ENCODE peak calls at places on chromosomes 6 and 20, in five cellular contexts. A is mammary epithelial cell, E is HepG2, M is lower leg skin, X is stomach. F is an unnamed sample.

GRCh38 chr6:62283828-62284411 is 2.1 kb downstream of the KHDRBS2 start:
- DNase-seq in A (no peak), M (no peak), E (peak), X (no peak), F (peak)

GRCh38 chr6:110216140-110216539 is 35.9 kb downstream of the CDC40 start:
- DNase-seq in E (no peak), M (no peak), X (no peak), A (no peak), F (no peak)

GRCh38 chr6:13527669-13528051 is 40.3 kb upstream of the GFOD1 start:
- DNase-seq in M (peak), X (no peak), E (no peak), A (no peak), F (no peak)

GRCh38 chr6:147770221-147770620 is 261.7 kb downstream of the SAMD5 start:
- DNase-seq in M (no peak), A (no peak), X (no peak), E (no peak), F (no peak)

GRCh38 chr6:403659-404655 is 12.4 kb downstream of the IRF4 start:
- DNase-seq in M (no peak), X (no peak), A (no peak), E (no peak), F (no peak)

GRCh38 chr20:58449703-58450138 is 60.7 kb downstream of the VAPB start:
- DNase-seq in A (no peak), E (no peak), M (no peak), X (no peak), F (no peak)

GRCh38 chr6:35370124-35370741 is 27.9 kb downstream of the PPARD start:
- DNase-seq in M (peak), E (peak), X (peak), A (peak), F (peak)

GRCh38 chr6:111711476-111711875 is 105.8 kb upstream of the TRAF3IP2 start:
- DNase-seq in A (no peak), X (peak), M (peak), E (no peak), F (no peak)

GRCh38 chr6:25392372-25392771 is 113.2 kb downstream of the CARMIL1 start:
- DNase-seq in M (no peak), A (no peak), X (no peak), E (no peak), F (no peak)

GRCh38 chr6:34300332-34300751 is 51.5 kb upstream of the SMIM29 start:
- DNase-seq in X (no peak), E (no peak), M (no peak), A (no peak), F (no peak)

GRCh38 chr6:39914239-39914638 is 20.0 kb downstream of the MOCS1 start:
- DNase-seq in X (no peak), M (no peak), E (no peak), A (no peak), F (no peak)

GRCh38 chr6:10684618-10685017 is 9.8 kb downstream of the C6orf52 start:
- DNase-seq in E (no peak), X (no peak), A (no peak), M (no peak), F (no peak)

GRCh38 chr6:15309611-15310283 is 63.9 kb downstream of the JARID2 start:
- DNase-seq in M (no peak), A (no peak), E (no peak), X (no peak), F (no peak)

GRCh38 chr6:150813993-150814359 is 51.5 kb upstream of the MTHFD1L start:
- DNase-seq in M (no peak), A (peak), E (peak), X (no peak), F (peak)

GRCh38 chr20:58169441-58169840 is 59.0 kb downstream of the ANKRD60 start:
- DNase-seq in A (no peak), X (no peak), M (no peak), E (no peak), F (peak)

GRCh38 chr6:31270788-31271640 is 878 bp downstream of the HLA-C start:
- DNase-seq in E (no peak), M (peak), A (peak), X (peak), F (peak)

GRCh38 chr20:4875578-4876067 is 125.7 kb downstream of the SLC23A2 start:
- DNase-seq in E (no peak), A (no peak), X (no peak), M (no peak), F (no peak)

GRCh38 chr20:36885355-36885754 is 9.4 kb downstream of the TLDC2 start:
- DNase-seq in E (no peak), A (no peak), M (no peak), X (no peak), F (no peak)

GRCh38 chr6:15268130-15268908 is 22.4 kb downstream of the JARID2 start:
- DNase-seq in A (no peak), X (no peak), E (no peak), M (no peak), F (no peak)

GRCh38 chr6:124961784-124962611 is at the start of gene RNF217:
- DNase-seq in A (peak), M (peak), X (peak), E (no peak), F (peak)

GRCh38 chr6:163001341-163001740 is 273.6 kb downstream of the PACRG start:
- DNase-seq in M (no peak), X (no peak), A (no peak), E (no peak), F (peak)

GRCh38 chr20:55953201-55953600 is 52.1 kb downstream of the CBLN4 start:
- DNase-seq in A (peak), X (no peak), E (no peak), M (no peak), F (no peak)

GRCh38 chr20:63394069-63394468 is 32.9 kb upstream of the CHRNA4 start:
- DNase-seq in M (no peak), E (no peak), A (no peak), X (no peak), F (no peak)

GRCh38 chr6:164195605-164196004 is 781.1 kb downstream of the QKI start:
- DNase-seq in M (no peak), A (no peak), E (no peak), X (no peak), F (no peak)

GRCh38 chr6:114055319-114055718 is 84.4 kb upstream of the HDAC2 start:
- DNase-seq in X (no peak), M (no peak), E (no peak), A (no peak), F (no peak)

GRCh38 chr20:24892931-24893330 is 56.1 kb upstream of the CST7 start:
- DNase-seq in A (no peak), X (no peak), E (no peak), M (no peak), F (no peak)

GRCh38 chr6:46263709-46264091 is 92.9 kb upstream of the ENPP5 start:
- DNase-seq in M (no peak), E (no peak), A (peak), X (no peak), F (peak)

GRCh38 chr6:166626177-166627038 is 643 bp downstream of the RPS6KA2 start:
- DNase-seq in A (peak), X (peak), M (peak), E (no peak), F (peak)

GRCh38 chr6:166498228-166498627 is 88.2 kb downstream of the RAMACL start:
- DNase-seq in X (no peak), M (no peak), E (no peak), A (no peak), F (no peak)

GRCh38 chr6:142833054-142833453 is 111.9 kb downstream of the HIVEP2 start:
- DNase-seq in E (no peak), X (no peak), M (no peak), A (peak), F (peak)

GRCh38 chr6:127186889-127187288 is 68.4 kb downstream of the RSPO3 start:
- DNase-seq in E (peak), M (peak), X (peak), A (peak), F (no peak)

GRCh38 chr6:14734416-14735340 is 511.2 kb upstream of the JARID2 start:
- DNase-seq in E (no peak), M (no peak), X (no peak), A (peak), F (peak)

GRCh38 chr20:1676650-1677049 is 19.1 kb upstream of the SIRPG start:
- DNase-seq in M (no peak), A (no peak), X (no peak), E (no peak), F (no peak)

GRCh38 chr6:23600118-23600517 is 525.9 kb upstream of the NRSN1 start:
- DNase-seq in X (no peak), M (no peak), E (no peak), A (no peak), F (no peak)

GRCh38 chr6:87791982-87792381 is 89.9 kb upstream of the AKIRIN2 start:
- DNase-seq in X (no peak), A (no peak), M (no peak), E (no peak), F (no peak)

GRCh38 chr6:127878115-127878514 is 22.7 kb downstream of the THEMIS start:
- DNase-seq in X (no peak), E (no peak), M (no peak), A (no peak), F (no peak)

GRCh38 chr6:128363424-128363823 is 157.0 kb downstream of the PTPRK start:
- DNase-seq in X (no peak), M (no peak), E (no peak), A (peak), F (no peak)

GRCh38 chr6:53095716-53096115 is 30.5 kb downstream of the FBXO9 start:
- DNase-seq in A (no peak), M (no peak), E (no peak), X (no peak), F (no peak)

GRCh38 chr6:73929421-73929820 is 233.4 kb downstream of the CD109 start:
- DNase-seq in X (no peak), A (peak), M (no peak), E (no peak), F (no peak)

DNA sequence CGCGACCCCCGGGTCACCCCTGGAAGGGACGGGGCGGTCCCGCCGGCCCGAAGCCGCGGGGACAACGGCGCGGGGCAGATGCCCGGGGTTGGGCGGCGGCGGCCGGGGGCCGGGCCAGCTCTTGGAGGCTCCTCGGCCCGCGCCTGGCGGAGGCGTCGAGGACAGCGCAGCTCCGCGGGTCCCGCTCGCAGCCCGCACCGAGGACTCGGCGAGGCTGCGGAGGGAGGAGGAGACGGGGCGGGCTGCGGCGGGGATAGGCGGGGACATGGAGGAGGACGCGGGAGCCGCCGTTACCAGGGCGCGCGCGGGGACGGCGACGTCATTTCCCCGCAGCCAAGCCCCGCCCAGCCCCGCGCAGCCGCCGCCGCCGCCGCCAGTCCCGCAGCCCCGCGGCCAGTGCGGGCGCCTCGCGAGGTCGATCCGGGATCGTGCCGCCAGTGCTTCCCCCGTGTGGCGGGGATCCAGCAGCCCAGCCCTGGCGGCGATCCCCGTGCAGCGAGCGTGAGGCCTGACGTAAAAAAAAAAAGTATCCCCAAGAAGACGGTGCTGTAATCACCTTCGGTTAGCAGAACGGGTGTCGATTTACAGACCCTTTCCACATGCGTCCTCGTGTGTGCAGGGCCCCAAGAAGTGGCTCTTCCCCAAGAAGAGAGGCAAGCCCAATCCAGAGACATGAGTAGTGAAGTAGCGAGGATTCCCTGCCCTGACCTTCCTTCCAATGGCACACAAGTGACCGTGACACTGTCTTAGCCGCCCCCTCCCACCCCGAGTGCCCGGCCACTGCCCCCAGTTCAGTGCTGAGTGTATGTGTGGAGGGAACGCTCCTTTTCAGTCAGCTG is at the start of gene FAM184A:
- DNase-seq in E (peak), X (peak), M (peak), A (peak), F (peak)
- TF ChIP-seq CTCF in E (peak), X (no peak), M (no peak), A (peak), F (peak)

DNA sequence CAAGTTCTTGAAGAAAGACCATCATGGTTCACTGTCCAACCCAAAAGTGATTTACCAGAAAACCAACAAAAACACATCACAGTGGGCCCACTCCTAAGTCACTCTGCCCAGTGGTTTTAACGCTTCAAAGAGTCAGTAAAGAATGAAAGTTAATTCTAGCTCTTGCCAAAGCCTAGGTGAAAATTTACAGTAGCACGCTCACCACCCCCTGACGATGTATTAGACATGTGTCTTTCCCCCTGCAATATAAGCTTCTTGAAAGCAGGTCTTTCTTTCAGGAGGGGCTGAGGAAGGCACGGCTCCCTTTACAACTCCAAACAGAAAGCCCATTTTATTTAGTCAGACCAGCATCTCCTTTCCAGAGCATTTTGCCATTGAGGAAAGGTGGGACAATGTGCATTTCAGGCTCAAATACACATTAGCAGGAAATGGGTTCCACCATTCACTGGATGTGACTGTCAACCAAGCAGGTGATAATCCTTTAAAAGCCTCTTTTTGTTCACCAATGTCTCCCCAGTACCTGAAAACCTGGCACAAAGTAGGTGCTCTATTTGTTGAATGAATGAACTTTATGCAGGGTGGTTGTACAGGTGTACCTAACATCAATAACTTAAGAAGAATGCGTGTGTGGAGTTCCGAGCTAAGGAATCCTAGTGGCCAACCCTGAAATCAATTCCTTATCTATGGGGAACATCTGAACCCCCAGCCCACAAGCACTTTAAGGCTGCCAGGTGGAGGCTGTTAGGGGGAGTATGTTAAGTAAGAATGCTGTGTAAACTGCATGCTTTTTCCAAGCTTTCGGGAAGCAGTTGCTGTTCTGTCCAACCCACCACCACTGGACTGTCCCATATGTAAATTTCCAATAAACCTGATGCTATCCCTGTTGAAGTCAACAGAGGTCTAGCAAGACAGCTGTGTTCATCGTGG is 11.4 kb downstream of the EZR start:
- DNase-seq in M (peak), E (no peak), X (peak), A (no peak), F (no peak)
- H3K4me3 ChIP-seq in M (no peak), E (no peak), X (no peak), A (no peak), F (no peak)

GRCh38 chr20:30487947-30488926 is 769.2 kb upstream of the DEFB115 start:
- DNase-seq in M (peak), E (no peak), X (no peak), A (no peak), F (no peak)
- TF ChIP-seq CTCF in M (no peak), E (no peak), X (no peak), A (no peak), F (no peak)

DNA sequence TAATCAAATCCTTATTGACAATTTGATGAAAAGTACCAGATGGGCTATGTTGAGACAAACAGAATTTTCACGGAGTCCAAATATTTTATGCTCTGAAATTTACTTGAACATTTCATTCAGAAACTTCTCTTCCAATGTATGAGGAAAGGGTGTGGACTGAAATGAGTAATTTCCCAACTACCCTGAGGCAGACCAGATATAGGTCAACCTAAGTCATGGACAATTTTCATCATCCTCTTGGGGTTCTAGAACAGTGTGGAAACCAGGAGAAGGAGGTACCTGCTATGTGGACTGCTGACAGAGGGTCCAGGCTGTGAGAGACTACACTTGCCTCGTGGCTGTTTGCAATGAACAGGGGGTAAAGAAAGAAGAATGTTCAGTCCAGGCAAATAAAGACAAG is 323.0 kb downstream of the ESR1 start:
- DNase-seq in M (no peak), E (no peak), A (peak), X (no peak), F (no peak)
- H3K4me3 ChIP-seq in M (no peak), E (no peak), A (no peak), X (no peak), F (no peak)

GRCh38 chr6:108563292-108563691 is 2.6 kb downstream of the FOXO3 start:
- DNase-seq in M (no peak), E (no peak), X (no peak), A (no peak), F (no peak)
- TF ChIP-seq CTCF in M (no peak), E (no peak), X (no peak), A (no peak), F (no peak)

GRCh38 chr20:49938173-49939163 is 2.3 kb downstream of the RNF114 start:
- DNase-seq in E (no peak), M (peak), A (peak), X (peak), F (peak)
- H3K4me3 ChIP-seq in E (peak), M (no peak), A (peak), X (no peak), F (no peak)

DNA sequence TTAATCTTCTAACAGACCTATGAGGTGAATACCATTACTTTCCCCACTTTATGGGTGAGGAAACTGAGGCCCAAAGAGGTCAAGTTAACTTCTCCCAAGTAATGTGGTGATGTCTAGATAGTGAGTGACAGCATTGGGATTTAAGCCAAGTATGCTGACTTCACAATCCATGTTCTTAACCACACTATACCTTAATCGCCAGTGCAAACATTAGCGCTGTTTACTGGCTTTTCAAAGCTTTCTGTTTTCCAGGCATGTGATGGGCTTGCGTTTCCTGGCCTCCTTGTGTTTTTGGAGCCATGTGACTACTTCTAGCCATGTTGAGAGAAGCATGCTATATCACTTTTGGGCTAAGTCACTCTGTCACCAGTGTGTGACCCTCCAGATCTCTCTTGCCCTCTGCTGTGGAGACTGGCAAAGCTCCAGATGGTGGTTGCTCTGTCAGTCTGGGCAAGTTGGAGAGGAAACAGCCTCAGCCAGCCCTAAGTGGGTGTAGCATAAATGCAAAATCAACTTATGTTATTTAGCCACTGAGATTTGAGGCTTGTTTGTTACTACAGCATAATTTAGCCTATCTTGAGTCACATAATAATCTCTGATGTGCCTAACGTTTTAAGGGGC is 76.9 kb downstream of the ANKRD6 start:
- DNase-seq in A (no peak), X (peak), M (no peak), E (peak), F (no peak)
- TF ChIP-seq CTCF in A (no peak), X (no peak), M (no peak), E (no peak), F (no peak)

GRCh38 chr20:35171438-35171752 is 477 bp upstream of the PROCR start:
- DNase-seq in A (no peak), X (no peak), M (no peak), E (no peak), F (no peak)

GRCh38 chr20:35174458-35175216 is 2.8 kb downstream of the PROCR start:
- DNase-seq in X (peak), A (no peak), M (no peak), E (peak), F (no peak)

GRCh38 chr20:35172434-35172806 is 548 bp downstream of the PROCR start:
- DNase-seq in M (no peak), X (no peak), E (no peak), A (no peak), F (no peak)

GRCh38 chr20:35173576-35174192 is 1.8 kb downstream of the PROCR start:
- DNase-seq in E (no peak), X (no peak), A (no peak), M (no peak), F (no peak)

GRCh38 chr20:35171753-35172433 is at the start of gene PROCR:
- DNase-seq in E (no peak), X (peak), M (peak), A (peak), F (peak)
- H3K4me3 ChIP-seq in E (peak), X (peak), M (peak), A (peak), F (peak)